ENCODE peak calls at places on chromosomes 16 and 17, in ten cellular contexts. One of them, this sample, is unnamed.

GRCh38 chr16:19560078-19560477 is 4.6 kb downstream of the VPS35L start:
- DNase-seq in effector CD4-positive, alpha-beta T cell: no peak
- DNase-seq in T-helper 2 cell: no peak
- DNase-seq in fibroblast of mammary gland: no peak
- DNase-seq in activated naive CD4-positive, alpha-beta T cell: no peak
- DNase-seq in Jurkat, Clone E6-1: no peak
- DNase-seq in thoracic aorta: no peak
- DNase-seq in hypothalamus: no peak
- DNase-seq in RPMI7951: no peak
- DNase-seq in iris pigment epithelial cell: no peak
- DNase-seq in this sample: no peak

GRCh38 chr17:50258647-50259483 is 15.4 kb upstream of the TMEM92 start:
- DNase-seq in Jurkat, Clone E6-1: no peak
- DNase-seq in RPMI7951: peak
- DNase-seq in fibroblast of mammary gland: peak
- DNase-seq in iris pigment epithelial cell: peak
- DNase-seq in activated naive CD4-positive, alpha-beta T cell: no peak
- DNase-seq in thoracic aorta: no peak
- DNase-seq in hypothalamus: no peak
- DNase-seq in T-helper 2 cell: no peak
- DNase-seq in effector CD4-positive, alpha-beta T cell: no peak
- DNase-seq in this sample: no peak

GRCh38 chr16:30786936-30787612 is at the start of gene ZNF629:
- DNase-seq in Jurkat, Clone E6-1: no peak
- DNase-seq in RPMI7951: peak
- DNase-seq in T-helper 2 cell: no peak
- DNase-seq in thoracic aorta: peak
- DNase-seq in hypothalamus: peak
- DNase-seq in fibroblast of mammary gland: peak
- DNase-seq in activated naive CD4-positive, alpha-beta T cell: peak
- DNase-seq in effector CD4-positive, alpha-beta T cell: no peak
- DNase-seq in iris pigment epithelial cell: peak
- DNase-seq in this sample: peak

GRCh38 chr16:79186196-79186595 is 414.3 kb downstream of the MAF start:
- DNase-seq in thoracic aorta: no peak
- DNase-seq in effector CD4-positive, alpha-beta T cell: no peak
- DNase-seq in RPMI7951: no peak
- DNase-seq in Jurkat, Clone E6-1: no peak
- DNase-seq in fibroblast of mammary gland: no peak
- DNase-seq in hypothalamus: no peak
- DNase-seq in iris pigment epithelial cell: no peak
- DNase-seq in activated naive CD4-positive, alpha-beta T cell: no peak
- DNase-seq in T-helper 2 cell: no peak
- DNase-seq in this sample: peak

GRCh38 chr17:29929544-29930398 is at the start of gene SSH2:
- DNase-seq in RPMI7951: peak
- DNase-seq in iris pigment epithelial cell: peak
- DNase-seq in hypothalamus: peak
- DNase-seq in effector CD4-positive, alpha-beta T cell: peak
- DNase-seq in fibroblast of mammary gland: peak
- DNase-seq in T-helper 2 cell: peak
- DNase-seq in activated naive CD4-positive, alpha-beta T cell: peak
- DNase-seq in Jurkat, Clone E6-1: peak
- DNase-seq in thoracic aorta: peak
- DNase-seq in this sample: peak

GRCh38 chr17:33046361-33047255 is 55.0 kb downstream of the SPACA3 start:
- DNase-seq in T-helper 2 cell: no peak
- DNase-seq in thoracic aorta: no peak
- DNase-seq in activated naive CD4-positive, alpha-beta T cell: no peak
- DNase-seq in Jurkat, Clone E6-1: no peak
- DNase-seq in hypothalamus: no peak
- DNase-seq in iris pigment epithelial cell: peak
- DNase-seq in fibroblast of mammary gland: no peak
- DNase-seq in RPMI7951: no peak
- DNase-seq in effector CD4-positive, alpha-beta T cell: no peak
- DNase-seq in this sample: no peak

GRCh38 chr16:48558269-48558915 is 51.6 kb downstream of the N4BP1 start:
- DNase-seq in RPMI7951: peak
- DNase-seq in fibroblast of mammary gland: peak
- DNase-seq in hypothalamus: no peak
- DNase-seq in thoracic aorta: no peak
- DNase-seq in T-helper 2 cell: peak
- DNase-seq in effector CD4-positive, alpha-beta T cell: no peak
- DNase-seq in Jurkat, Clone E6-1: no peak
- DNase-seq in iris pigment epithelial cell: peak
- DNase-seq in activated naive CD4-positive, alpha-beta T cell: no peak
- DNase-seq in this sample: peak

GRCh38 chr17:29461807-29462206 is 71.6 kb downstream of the TAOK1 start:
- DNase-seq in T-helper 2 cell: no peak
- DNase-seq in thoracic aorta: no peak
- DNase-seq in hypothalamus: no peak
- DNase-seq in effector CD4-positive, alpha-beta T cell: no peak
- DNase-seq in iris pigment epithelial cell: peak
- DNase-seq in fibroblast of mammary gland: no peak
- DNase-seq in activated naive CD4-positive, alpha-beta T cell: no peak
- DNase-seq in RPMI7951: no peak
- DNase-seq in Jurkat, Clone E6-1: no peak
- DNase-seq in this sample: peak

GRCh38 chr17:4516740-4517139 is 18.1 kb downstream of the SPNS2 start:
- DNase-seq in thoracic aorta: no peak
- DNase-seq in Jurkat, Clone E6-1: no peak
- DNase-seq in hypothalamus: no peak
- DNase-seq in effector CD4-positive, alpha-beta T cell: no peak
- DNase-seq in iris pigment epithelial cell: peak
- DNase-seq in activated naive CD4-positive, alpha-beta T cell: no peak
- DNase-seq in RPMI7951: no peak
- DNase-seq in T-helper 2 cell: no peak
- DNase-seq in fibroblast of mammary gland: no peak
- DNase-seq in this sample: peak

GRCh38 chr16:89575247-89576172 is at the start of gene CPNE7:
- DNase-seq in RPMI7951: no peak
- DNase-seq in iris pigment epithelial cell: no peak
- DNase-seq in fibroblast of mammary gland: no peak
- DNase-seq in hypothalamus: no peak
- DNase-seq in activated naive CD4-positive, alpha-beta T cell: no peak
- DNase-seq in effector CD4-positive, alpha-beta T cell: no peak
- DNase-seq in thoracic aorta: no peak
- DNase-seq in Jurkat, Clone E6-1: no peak
- DNase-seq in T-helper 2 cell: no peak
- DNase-seq in this sample: no peak